ENCODE peak calls at places on chromosome 13, in five cellular contexts. C is prostate gland, S is stomach, W is esophagus muscularis mucosa, Q is suprapubic skin. A is an unnamed sample.

GRCh38 chr13:44932850-44933251 is 56.4 kb downstream of the NUFIP1 start:
- DNase-seq in C (no peak), S (peak), W (no peak), Q (no peak), A (no peak)

GRCh38 chr13:66237411-66238062 is 992.6 kb downstream of the PCDH9 start:
- DNase-seq in C (no peak), S (no peak), W (no peak), Q (no peak), A (no peak)

GRCh38 chr13:100305398-100305797 is 216.5 kb downstream of the PCCA start:
- DNase-seq in C (no peak), S (no peak), W (no peak), Q (no peak), A (no peak)

GRCh38 chr13:73177017-73177416 is 118.2 kb downstream of the KLF5 start:
- DNase-seq in C (no peak), S (no peak), W (no peak), Q (no peak), A (no peak)

GRCh38 chr13:67225252-67226159 is 4.6 kb downstream of the PCDH9 start:
- DNase-seq in C (no peak), S (no peak), W (no peak), Q (no peak), A (no peak)

GRCh38 chr13:49586717-49587116 is 1.4 kb upstream of the RCBTB1 start:
- DNase-seq in C (no peak), S (no peak), W (no peak), Q (no peak), A (no peak)

GRCh38 chr13:45292176-45292575 is 48.8 kb downstream of the TPT1 start:
- DNase-seq in C (no peak), S (no peak), W (no peak), Q (no peak), A (no peak)

GRCh38 chr13:74920361-74920760 is 561.6 kb downstream of the TBC1D4 start:
- DNase-seq in C (no peak), S (no peak), W (no peak), Q (no peak), A (no peak)

GRCh38 chr13:98481511-98481951 is 95.4 kb downstream of the STK24 start:
- DNase-seq in C (no peak), S (no peak), W (no peak), Q (peak), A (no peak)

GRCh38 chr13:43424386-43424785 is 362.4 kb downstream of the ENOX1 start:
- DNase-seq in C (no peak), S (no peak), W (no peak), Q (no peak), A (no peak)

GRCh38 chr13:113764793-113765190 is 5.8 kb downstream of the TMEM255B start:
- DNase-seq in C (no peak), S (no peak), W (no peak), Q (no peak), A (no peak)

GRCh38 chr13:113668491-113668971 is 1.5 kb downstream of the GRK1 start:
- DNase-seq in C (no peak), S (peak), W (no peak), Q (peak), A (no peak)

GRCh38 chr13:24214528-24214927 is 54.0 kb downstream of the SPATA13 start:
- DNase-seq in C (no peak), S (no peak), W (no peak), Q (no peak), A (peak)

GRCh38 chr13:40665061-40665753 is 1.2 kb downstream of the FOXO1 start:
- DNase-seq in C (peak), S (peak), W (no peak), Q (no peak), A (peak)

GRCh38 chr13:94201022-94201421 is 278.5 kb downstream of the DCT start:
- DNase-seq in C (no peak), S (no peak), W (no peak), Q (no peak), A (no peak)

GRCh38 chr13:77207943-77208342 is 119.0 kb downstream of the MYCBP2 start:
- DNase-seq in C (no peak), S (no peak), W (no peak), Q (no peak), A (no peak)

GRCh38 chr13:93776936-93777335 is 550.3 kb downstream of the GPC6 start:
- DNase-seq in C (no peak), S (no peak), W (no peak), Q (no peak), A (no peak)

GRCh38 chr13:113592571-113592970 is 8.0 kb downstream of the TFDP1 start:
- DNase-seq in C (no peak), S (peak), W (no peak), Q (peak), A (no peak)

GRCh38 chr13:99311137-99311536 is 3.9 kb upstream of the GPR183 start:
- DNase-seq in C (no peak), S (no peak), W (no peak), Q (no peak), A (no peak)

GRCh38 chr13:48497669-48498068 is 35.2 kb downstream of the RCBTB2 start:
- DNase-seq in C (no peak), S (no peak), W (no peak), Q (no peak), A (no peak)

GRCh38 chr13:48501705-48502104 is 31.2 kb downstream of the RCBTB2 start:
- DNase-seq in C (no peak), S (no peak), W (no peak), Q (no peak), A (no peak)

GRCh38 chr13:48502601-48503319 is 30.1 kb downstream of the RCBTB2 start:
- DNase-seq in C (no peak), S (no peak), W (no peak), Q (no peak), A (no peak)

GRCh38 chr13:48496796-48497195 is 36.1 kb downstream of the RCBTB2 start:
- DNase-seq in C (no peak), S (no peak), W (no peak), Q (no peak), A (no peak)

GRCh38 chr13:48500652-48501197 is 32.2 kb downstream of the RCBTB2 start:
- DNase-seq in C (no peak), S (no peak), W (no peak), Q (no peak), A (no peak)
- TF ChIP-seq POLR2A in C (no peak), S (no peak), W (no peak), Q (no peak), A (no peak)

GRCh38 chr13:79361299-79361698 is 44.8 kb downstream of the RBM26 start:
- DNase-seq in C (no peak), S (no peak), W (no peak), Q (no peak), A (no peak)
- TF ChIP-seq POLR2AphosphoS5 in C (no peak), S (no peak), W (no peak), Q (no peak), A (no peak)

DNA sequence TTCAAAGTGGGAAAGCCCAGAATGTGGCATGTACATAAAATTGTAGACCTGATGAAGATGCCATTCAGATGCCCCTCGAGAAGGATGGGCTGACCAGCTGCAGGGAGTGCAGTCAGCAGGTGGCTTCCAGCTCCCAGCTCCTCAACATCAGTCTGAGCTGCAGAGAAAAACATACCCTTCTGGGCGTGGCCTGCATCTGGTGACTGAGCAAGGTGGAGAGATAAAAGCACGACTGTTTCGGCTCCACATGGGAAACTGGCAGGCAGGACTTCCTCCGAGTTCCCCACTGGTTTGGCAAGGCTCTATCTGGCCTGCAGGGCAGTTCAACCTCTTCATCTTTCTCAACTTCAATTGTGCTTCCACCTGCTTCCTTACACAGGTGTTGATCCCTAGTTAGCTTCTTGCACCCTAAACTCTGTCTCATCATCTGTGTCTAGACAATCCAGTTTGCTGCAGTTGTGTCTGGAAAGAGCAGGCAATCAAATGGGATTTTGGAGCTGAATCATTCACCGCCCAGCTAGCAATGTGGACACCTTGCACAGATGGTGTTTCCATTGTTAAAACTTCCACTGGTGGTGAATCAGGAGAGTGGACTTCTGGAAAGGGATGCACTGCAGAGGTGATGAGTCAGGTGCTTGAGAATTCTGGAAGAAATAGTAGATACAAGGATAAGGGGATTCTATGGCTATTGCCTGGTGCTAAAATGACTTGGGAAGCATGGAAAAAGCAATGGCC is 56.8 kb downstream of the POLR1D start:
- DNase-seq in C (no peak), S (peak), W (no peak), Q (no peak), A (no peak)
- TF ChIP-seq POLR2A in C (no peak), S (no peak), W (no peak), Q (no peak), A (no peak)

DNA sequence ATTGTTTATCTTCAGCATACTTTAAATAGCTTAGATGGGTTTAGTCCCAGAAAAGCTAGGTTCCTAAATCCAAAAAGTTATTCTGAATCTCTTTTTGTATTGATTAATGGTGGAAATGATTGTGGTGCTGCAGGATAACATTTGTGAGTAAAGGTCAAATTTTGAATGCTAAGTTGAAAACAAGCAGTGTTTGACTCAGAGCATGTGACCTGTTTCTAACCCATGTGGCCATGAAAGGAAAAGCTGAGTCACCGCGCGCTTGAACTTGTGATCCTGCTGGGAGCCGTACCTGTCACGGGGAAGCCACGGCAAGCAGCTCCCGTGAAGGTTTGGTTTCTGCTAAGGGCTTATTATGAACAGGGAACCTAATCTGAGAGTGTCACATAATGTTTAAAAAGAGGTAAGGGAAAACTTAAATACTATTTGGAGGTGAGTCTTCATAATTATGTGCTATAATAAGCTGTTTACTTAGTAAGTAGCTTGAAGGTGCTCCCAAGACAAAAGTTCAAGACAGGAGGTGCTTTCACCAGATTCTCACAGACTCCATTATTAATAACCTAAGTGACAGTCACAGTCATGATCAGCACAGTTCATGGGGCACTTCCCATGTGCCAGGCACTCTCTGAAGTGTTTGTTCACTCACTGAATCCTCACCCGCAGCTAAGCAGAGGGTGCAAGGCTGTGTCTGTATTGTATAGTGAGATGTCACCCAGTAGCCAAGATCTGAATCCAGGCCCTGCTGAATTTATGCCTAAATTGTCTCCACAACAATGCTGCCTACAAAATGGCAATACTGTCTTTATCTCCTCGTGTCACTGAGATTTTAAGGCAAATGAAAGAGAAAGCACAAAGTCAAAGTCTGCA is 286.5 kb downstream of the MYO16 start:
- DNase-seq in C (peak), S (peak), W (peak), Q (peak), A (peak)
- TF ChIP-seq POLR2AphosphoS5 in C (peak), S (peak), W (peak), Q (peak), A (no peak)